ENCODE peak calls at places on chromosomes 12 and 14, in nine cellular contexts. G is amniotic epithelial cell; I is NCI-H345; Q is stimulated activated naive CD4-positive, alpha-beta T cell; X is CD8-positive, alpha-beta memory T cell; F is esophagus squamous epithelium; W is fibroblast of mammary gland; H is fibroblast of the aortic adventitia; N is GM06990. O is an unnamed sample.

GRCh38 chr12:48180857-48181495 is 2.5 kb upstream of the CCDC184 start:
- DNase-seq in X (no peak), Q (no peak), G (no peak), W (no peak), F (no peak), N (no peak), H (no peak), I (no peak), O (no peak)

GRCh38 chr14:35248476-35248788 is 43.8 kb upstream of the PSMA6 start:
- DNase-seq in F (no peak), Q (no peak), W (no peak), N (no peak), X (no peak), I (no peak), H (no peak), G (no peak), O (no peak)

GRCh38 chr14:72947366-72948160 is 21.3 kb downstream of the DCAF4 start:
- DNase-seq in X (no peak), H (no peak), Q (no peak), G (no peak), F (no peak), W (peak), N (no peak), I (no peak), O (no peak)

GRCh38 chr12:28242888-28243633 is 52.8 kb downstream of the CCDC91 start:
- DNase-seq in Q (no peak), G (peak), I (no peak), N (no peak), H (peak), F (no peak), X (no peak), W (peak), O (no peak)

GRCh38 chr14:69910871-69911270 is 31.7 kb downstream of the SMOC1 start:
- DNase-seq in N (no peak), I (no peak), X (no peak), W (no peak), F (no peak), G (no peak), Q (no peak), H (no peak), O (no peak)

GRCh38 chr12:53550595-53550994 is 43.3 kb upstream of the NPFF start:
- DNase-seq in I (no peak), G (peak), X (no peak), F (no peak), H (no peak), W (peak), N (no peak), Q (no peak), O (no peak)

GRCh38 chr14:69543341-69544249 is 31.1 kb downstream of the CCDC177 start:
- DNase-seq in X (peak), W (peak), N (no peak), F (peak), H (peak), G (peak), Q (no peak), I (no peak), O (peak)

GRCh38 chr12:107759410-107759809 is 1.5 kb downstream of the PRDM4 start:
- DNase-seq in F (no peak), G (peak), X (no peak), Q (no peak), W (peak), H (peak), N (no peak), I (no peak), O (no peak)

GRCh38 chr12:11762723-11763326 is 113.4 kb downstream of the ETV6 start:
- DNase-seq in F (no peak), H (peak), G (no peak), I (no peak), X (no peak), N (peak), W (no peak), Q (no peak), O (no peak)

GRCh38 chr14:68807987-68808386 is 15.1 kb upstream of the ZFP36L1 start:
- DNase-seq in F (no peak), N (no peak), I (no peak), Q (no peak), W (no peak), X (no peak), H (no peak), G (no peak), O (no peak)

GRCh38 chr12:87163122-87163521 is 866.1 kb downstream of the C12orf50 start:
- DNase-seq in X (no peak), W (no peak), I (no peak), Q (no peak), G (peak), F (no peak), N (no peak), H (no peak), O (no peak)

GRCh38 chr14:31229638-31230229 is 22.1 kb upstream of the HECTD1 start:
- DNase-seq in N (no peak), W (peak), F (peak), Q (no peak), X (no peak), H (peak), I (peak), G (peak), O (no peak)

O was measured in neural crest cell.